ENCODE peak calls at places on chromosome 9, in five cellular contexts. T, D, Y, S and P are unnamed samples.

GRCh38 chr9:8208465-8208864 is 408.9 kb upstream of the DMAC1 start:
- DNase-seq in S (peak; percentile 71), Y (no peak), D (no peak), T (no peak), P (no peak)

GRCh38 chr9:14654932-14655331 is 38.3 kb downstream of the ZDHHC21 start:
- DNase-seq in T (no peak), S (no peak), D (no peak), Y (no peak), P (no peak)

GRCh38 chr9:2018764-2019548 is 3.8 kb downstream of the SMARCA2 start:
- DNase-seq in T (no peak), D (no peak), S (no peak), Y (no peak), P (no peak)

GRCh38 chr9:74496819-74497749 is at the start of gene RORB:
- DNase-seq in S (peak; percentile 62), T (peak; percentile 57), D (peak; percentile 80), Y (peak; percentile 71), P (peak; percentile 65)

GRCh38 chr9:68822596-68823165 is 117.6 kb downstream of the PIP5K1B start:
- DNase-seq in T (no peak), Y (peak; percentile 72), D (no peak), S (no peak), P (no peak)

GRCh38 chr9:88993871-88994819 is 2.9 kb downstream of the S1PR3 start:
- DNase-seq in T (no peak), Y (no peak), S (no peak), D (no peak), P (no peak)

GRCh38 chr9:84563691-84564090 is 105.8 kb upstream of the NTRK2 start:
- DNase-seq in Y (no peak), T (no peak), D (no peak), S (no peak), P (no peak)

GRCh38 chr9:89854715-89855475 is 250.1 kb downstream of the GADD45G start:
- DNase-seq in Y (no peak), T (no peak), S (no peak), D (peak; percentile 18), P (no peak)

GRCh38 chr9:83154821-83155220 is 91.9 kb upstream of the RASEF start:
- DNase-seq in D (no peak), T (peak; percentile 19), S (peak; percentile 89), Y (no peak), P (no peak)

GRCh38 chr9:83219154-83219923 is 156.4 kb upstream of the RASEF start:
- DNase-seq in Y (peak; percentile 86), S (peak; percentile 86), T (peak; percentile 83), D (peak; percentile 93), P (peak; percentile 59)

DNA sequence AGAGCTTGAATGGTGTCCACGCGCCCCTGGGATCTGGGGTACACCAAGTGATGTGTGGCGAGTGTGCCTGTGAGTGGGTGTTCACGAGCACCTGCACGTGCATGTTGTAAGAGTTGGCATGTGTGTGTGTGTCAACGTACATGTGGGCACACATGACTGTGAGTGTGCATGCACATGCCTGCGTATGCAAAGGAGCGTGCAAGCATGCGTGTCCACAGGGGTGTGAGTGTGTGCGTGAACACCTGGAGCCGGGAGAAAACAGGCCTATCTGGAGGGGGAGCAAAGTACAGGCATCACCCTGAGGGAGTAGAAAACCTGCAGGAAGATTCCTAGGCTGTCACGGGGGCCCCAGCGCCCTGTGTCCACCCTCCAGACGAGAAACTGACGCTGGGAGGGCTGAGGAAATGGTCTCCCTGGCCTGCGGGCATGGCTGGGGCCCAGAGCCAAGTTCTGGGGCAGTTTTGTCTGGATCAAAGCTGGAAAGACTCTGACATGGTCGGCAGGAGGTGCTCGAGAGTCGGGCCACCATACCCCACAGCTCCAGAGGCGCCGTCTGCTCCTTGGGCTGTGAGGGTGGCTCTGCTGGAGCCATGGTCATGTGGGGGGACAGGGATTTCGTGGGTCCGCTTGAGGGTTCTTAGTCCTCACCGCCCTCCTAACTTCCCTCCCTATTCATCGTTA is 31.8 kb downstream of the PTGES start:
- DNase-seq in S (no peak), T (no peak), D (no peak), Y (no peak), P (no peak)
- TF ChIP-seq CTCF in S (no peak), T (no peak), D (no peak), Y (no peak), P (no peak)

GRCh38 chr9:128505414-128505765 is 871 bp downstream of the GLE1 start:
- DNase-seq in T (no peak), S (peak; percentile 12), Y (no peak), D (no peak), P (no peak)

GRCh38 chr9:128498911-128499310 is 5.6 kb upstream of the GLE1 start:
- DNase-seq in T (no peak), D (peak; percentile 36), S (no peak), Y (no peak), P (no peak)

GRCh38 chr9:128503870-128504269 is 649 bp upstream of the GLE1 start:
- DNase-seq in D (peak; percentile 55), S (no peak), Y (no peak), T (peak; percentile 6), P (no peak)

GRCh38 chr9:128499920-128500319 is 4.6 kb upstream of the GLE1 start:
- DNase-seq in D (peak; percentile 16), S (no peak), Y (no peak), T (no peak), P (no peak)

DNA sequence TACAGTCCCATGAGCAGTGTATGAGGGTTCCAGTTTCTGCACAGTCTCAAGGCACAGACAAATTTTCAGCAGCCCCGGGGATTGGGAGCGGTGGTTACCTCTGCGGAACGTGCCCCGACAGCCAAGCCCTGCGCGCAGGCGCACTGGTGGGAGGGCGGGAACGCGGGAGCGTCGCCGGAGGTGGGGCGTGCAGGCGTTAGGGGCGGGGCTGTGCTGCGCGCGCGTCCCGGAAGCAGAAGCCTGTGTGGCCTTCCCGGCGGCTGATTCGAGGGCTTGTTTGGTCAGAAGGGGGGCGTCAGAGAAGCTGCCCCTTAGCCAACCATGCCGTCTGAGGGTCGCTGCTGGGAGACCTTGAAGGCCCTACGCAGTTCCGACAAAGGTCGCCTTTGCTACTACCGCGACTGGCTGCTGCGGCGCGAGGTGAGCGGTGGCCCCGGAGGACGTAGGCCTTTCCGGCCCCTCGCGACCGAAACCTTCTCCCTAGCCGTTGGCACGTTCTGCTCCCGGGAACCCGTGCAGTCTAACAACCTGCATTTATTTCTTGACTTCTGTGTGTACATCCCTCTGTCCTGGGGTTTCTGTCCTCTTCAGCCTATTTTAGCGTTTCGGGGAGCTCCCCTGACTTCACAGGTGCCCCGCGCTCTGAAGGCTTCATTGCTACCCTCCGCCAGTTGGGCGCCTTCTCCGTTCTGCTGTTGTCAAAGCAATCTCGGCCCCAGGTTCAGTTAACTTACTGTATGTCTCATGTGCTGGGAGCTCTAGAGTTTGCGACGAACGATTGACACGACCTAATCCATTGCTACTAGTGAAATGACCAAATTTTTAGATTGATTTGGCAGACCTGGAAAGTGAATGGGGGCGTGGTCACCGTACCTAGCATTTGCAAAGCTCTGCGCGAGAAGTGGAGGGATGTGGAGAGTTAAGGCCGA is at the start of gene GLE1:
- DNase-seq in D (peak; percentile 98), Y (peak; percentile 98), T (peak; percentile 94), S (peak; percentile 89), P (peak; percentile 97)
- TF ChIP-seq CTCF in D (no peak), Y (no peak), T (no peak), S (no peak), P (no peak)

GRCh38 chr9:116760636-116761035 is 73.5 kb downstream of the TRIM32 start:
- DNase-seq in S (no peak), D (no peak), T (no peak), Y (no peak), P (no peak)
- TF ChIP-seq CTCF in S (no peak), D (no peak), T (no peak), Y (no peak), P (no peak)

GRCh38 chr9:22529426-22530199 is 83.0 kb downstream of the DMRTA1 start:
- DNase-seq in S (peak; percentile 10), T (no peak), Y (no peak), D (no peak), P (no peak)

DNA sequence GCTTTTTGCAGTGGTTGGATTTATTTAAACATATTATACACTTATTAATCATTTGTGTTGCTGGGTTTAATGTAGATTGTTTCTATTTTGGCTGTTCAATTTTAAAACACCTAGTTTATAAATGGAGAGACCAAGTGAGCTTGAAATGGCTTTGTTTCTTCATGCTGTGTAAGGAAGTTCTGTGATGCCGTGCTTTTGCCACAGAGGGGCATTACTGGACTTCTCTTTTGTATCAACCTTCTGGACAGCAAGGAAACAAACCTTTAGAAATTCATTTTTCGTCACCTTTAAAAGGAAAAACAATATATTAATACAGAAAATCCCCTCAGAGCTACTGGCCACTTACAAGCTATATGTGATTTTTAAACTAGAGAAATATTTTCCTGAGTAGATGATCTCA is 81.9 kb downstream of the DMRTA1 start:
- DNase-seq in T (no peak), D (no peak), S (peak; percentile 22), Y (no peak), P (no peak)
- TF ChIP-seq CTCF in T (no peak), D (peak; percentile 30), S (peak; percentile 35), Y (peak; percentile 66), P (peak; percentile 37)

DNA sequence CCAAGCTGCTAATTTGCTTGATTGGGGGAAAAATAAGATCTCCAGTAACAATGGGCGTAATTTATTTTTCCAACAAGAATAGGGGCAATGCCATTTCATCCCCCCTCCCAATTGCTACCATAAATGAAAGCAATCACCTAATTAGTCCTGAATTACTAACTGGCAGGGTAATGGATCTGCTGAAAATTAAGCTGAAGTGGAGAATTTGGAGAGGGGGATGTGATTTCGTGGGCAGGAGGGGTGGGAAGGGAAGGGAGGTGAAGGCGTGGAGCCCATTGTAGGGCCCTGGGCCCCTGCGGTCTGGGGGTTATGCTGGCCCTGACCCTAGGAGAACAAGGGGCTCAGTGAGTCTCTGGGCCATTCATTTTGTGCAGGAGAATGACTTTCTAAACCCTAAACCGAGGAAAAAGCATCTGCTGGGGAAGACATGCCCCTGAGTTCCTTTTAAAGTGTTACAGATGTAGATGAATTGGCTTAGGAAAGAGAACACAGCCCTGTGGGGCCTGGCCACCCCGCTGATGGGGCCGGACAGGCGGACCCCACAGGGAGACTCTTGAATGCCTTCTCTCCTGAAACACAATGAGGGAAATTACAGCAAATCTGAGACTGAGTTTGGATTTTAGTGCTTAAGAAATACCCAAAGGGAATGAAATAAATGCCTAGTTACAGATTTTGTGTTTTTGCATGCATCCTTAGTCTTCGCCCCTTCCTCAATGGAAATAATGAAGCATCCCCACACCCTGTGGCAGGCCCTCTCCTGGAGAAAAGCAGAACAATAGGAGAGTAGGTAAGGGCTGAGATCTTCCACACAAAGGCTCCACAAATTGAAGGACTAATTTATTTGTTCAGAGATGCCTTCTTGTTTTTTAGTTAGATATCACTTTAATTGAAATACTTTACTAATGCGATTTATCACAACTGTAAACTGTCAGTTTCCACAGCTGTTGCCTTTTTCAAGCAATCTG is 143.2 kb downstream of the PSAT1 start:
- DNase-seq in Y (no peak), T (no peak), S (peak; percentile 6), D (no peak), P (no peak)
- TF ChIP-seq CTCF in Y (no peak), T (no peak), S (no peak), D (no peak), P (no peak)

GRCh38 chr9:109455861-109456260 is 42.2 kb downstream of the PTPN3 start:
- DNase-seq in Y (no peak), T (no peak), D (no peak), S (no peak), P (no peak)
- TF ChIP-seq CTCF in Y (no peak), T (no peak), D (no peak), S (peak; percentile 3), P (no peak)